ENCODE peak calls at places on chromosomes 2 and 18, in six cellular contexts. N, Q, T, A, D and G are unnamed samples.

GRCh38 chr2:1132328-1132964 is 181.8 kb downstream of the SNTG2 start:
- DNase-seq in N (no peak), Q (no peak), T (no peak), A (no peak), D (no peak), G (no peak)

GRCh38 chr18:38790303-38790702 is 1224.7 kb upstream of the CELF4 start:
- DNase-seq in N (no peak), Q (peak), T (peak), A (peak), D (no peak), G (no peak)

GRCh38 chr18:37705016-37705415 is 139.4 kb upstream of the CELF4 start:
- DNase-seq in N (no peak), Q (no peak), T (peak), A (no peak), D (no peak), G (no peak)

GRCh38 chr2:120722603-120723421 is 12.9 kb upstream of the GLI2 start:
- DNase-seq in N (no peak), Q (peak), T (peak), A (no peak), D (no peak), G (no peak)

GRCh38 chr2:43519711-43520221 is 76.1 kb downstream of the THADA start:
- DNase-seq in N (no peak), Q (peak), T (peak), A (peak), D (no peak), G (peak)

GRCh38 chr2:42902939-42903709 is 110.7 kb upstream of the HAAO start:
- DNase-seq in N (no peak), Q (no peak), T (no peak), A (no peak), D (no peak), G (no peak)

GRCh38 chr18:50113726-50114125 is 81.2 kb downstream of the MYO5B start:
- DNase-seq in N (no peak), Q (no peak), T (no peak), A (no peak), D (no peak), G (no peak)

GRCh38 chr2:192016265-192016664 is 169.4 kb upstream of the CAVIN2 start:
- DNase-seq in N (no peak), Q (no peak), T (no peak), A (no peak), D (no peak), G (no peak)

GRCh38 chr2:205139822-205140612 is 542.3 kb upstream of the NRP2 start:
- DNase-seq in N (peak), Q (no peak), T (peak), A (peak), D (peak), G (no peak)

GRCh38 chr2:86673011-86673410 is 47.1 kb upstream of the RMND5A start:
- DNase-seq in N (no peak), Q (no peak), T (no peak), A (no peak), D (no peak), G (no peak)

GRCh38 chr2:2846379-2847130 is 515.5 kb upstream of the MYT1L start:
- DNase-seq in N (no peak), Q (no peak), T (no peak), A (no peak), D (peak), G (no peak)

GRCh38 chr18:55007582-55007981 is 48.3 kb upstream of the CCDC68 start:
- DNase-seq in N (no peak), Q (no peak), T (no peak), A (no peak), D (no peak), G (no peak)

GRCh38 chr2:80054339-80054675 is 250.2 kb downstream of the LRRTM1 start:
- DNase-seq in N (no peak), Q (no peak), T (no peak), A (no peak), D (no peak), G (no peak)

GRCh38 chr2:15498554-15498953 is 62.6 kb downstream of the NBAS start:
- DNase-seq in N (no peak), Q (no peak), T (no peak), A (no peak), D (no peak), G (no peak)

GRCh38 chr2:133139847-133140533 is 428.3 kb downstream of the NCKAP5 start:
- DNase-seq in N (no peak), Q (no peak), T (peak), A (peak), D (no peak), G (no peak)

GRCh38 chr18:67199993-67200617 is 316.4 kb downstream of the DSEL start:
- DNase-seq in N (no peak), Q (peak), T (peak), A (peak), D (no peak), G (peak)

GRCh38 chr2:42040643-42041277 is 7.1 kb upstream of the PKDCC start:
- DNase-seq in N (no peak), Q (no peak), T (peak), A (peak), D (no peak), G (no peak)

GRCh38 chr2:239544846-239545465 is 144.1 kb upstream of the HDAC4 start:
- DNase-seq in N (no peak), Q (no peak), T (no peak), A (no peak), D (no peak), G (no peak)

GRCh38 chr2:197798187-197798586 is 6.2 kb upstream of the PLCL1 start:
- DNase-seq in N (no peak), Q (no peak), T (no peak), A (no peak), D (no peak), G (no peak)

GRCh38 chr2:197795277-197795676 is 9.1 kb upstream of the PLCL1 start:
- DNase-seq in N (no peak), Q (no peak), T (no peak), A (no peak), D (no peak), G (no peak)

GRCh38 chr2:197799072-197799471 is 5.3 kb upstream of the PLCL1 start:
- DNase-seq in N (no peak), Q (no peak), T (no peak), A (no peak), D (no peak), G (no peak)

DNA sequence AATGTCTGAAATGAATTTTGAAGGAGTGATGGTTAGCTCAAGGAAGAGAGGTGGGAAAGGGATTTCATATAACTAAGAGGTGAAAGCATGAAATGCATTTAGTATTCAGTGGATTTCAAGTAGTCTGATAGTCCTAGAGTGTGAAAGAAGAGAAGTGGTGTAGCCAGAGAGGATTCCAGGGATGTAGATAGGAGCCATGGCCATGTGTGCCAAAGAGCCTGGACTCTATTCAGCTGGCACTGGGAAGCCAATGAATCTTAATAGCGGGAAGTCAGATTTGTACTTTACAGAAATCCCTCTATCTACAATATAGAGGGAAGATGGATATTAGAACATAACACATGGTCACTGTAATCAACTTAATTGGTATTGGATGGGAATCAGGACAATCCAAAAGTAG is 8.3 kb upstream of the BOLL start:
- DNase-seq in N (no peak), Q (no peak), T (no peak), A (no peak), D (peak), G (no peak)
- H3K4me3 ChIP-seq in N (no peak), Q (no peak), T (no peak), A (no peak), D (no peak), G (no peak)

DNA sequence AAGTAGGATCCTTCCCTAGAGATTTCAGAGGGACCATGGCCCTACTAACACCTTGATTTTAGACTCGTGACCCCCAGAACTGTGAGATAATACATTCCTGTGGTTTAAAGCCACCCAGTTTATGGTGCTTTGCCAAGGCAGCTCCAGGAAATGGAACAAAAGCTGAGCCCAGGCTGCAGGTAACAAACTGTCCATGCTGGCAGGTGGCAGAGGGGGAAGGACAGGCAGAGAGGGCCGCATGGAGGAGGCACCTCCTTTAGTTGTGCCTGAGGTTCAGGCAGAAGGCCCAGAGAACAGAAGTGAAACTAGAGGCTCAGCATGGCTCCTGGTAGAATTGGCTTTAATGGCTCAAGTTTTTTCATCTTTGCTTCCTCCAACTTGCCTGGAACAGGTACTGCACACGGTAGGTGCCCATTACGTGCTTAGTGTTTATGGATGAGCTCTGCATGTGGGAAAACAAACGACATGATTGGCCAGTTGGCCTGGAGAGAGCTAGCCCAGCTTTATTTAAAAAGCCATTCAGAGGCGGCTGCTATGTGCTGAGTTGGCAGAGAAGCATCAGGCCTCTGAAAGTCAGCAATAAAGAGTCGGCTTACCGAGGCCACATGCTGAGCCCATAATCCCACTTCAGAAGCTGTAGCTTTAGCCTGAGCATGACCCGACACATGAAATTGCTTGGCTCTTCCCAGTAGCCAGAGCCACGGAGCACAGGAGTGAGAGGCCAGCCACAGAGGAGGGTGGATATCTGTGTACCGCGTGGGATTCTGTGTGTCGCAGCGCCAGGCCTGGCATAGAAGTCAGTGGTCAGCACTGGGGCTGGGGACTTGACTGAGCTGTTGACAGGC is 36.5 kb downstream of the HS1BP3 start:
- DNase-seq in N (no peak), Q (no peak), T (peak), A (peak), D (no peak), G (no peak)
- H3K27ac ChIP-seq in N (no peak), Q (peak), T (no peak), A (no peak), D (peak), G (no peak)

GRCh38 chr2:118044103-118044716 is 30.3 kb upstream of the CCDC93 start:
- DNase-seq in N (no peak), Q (no peak), T (no peak), A (no peak), D (no peak), G (no peak)

GRCh38 chr2:118044849-118045248 is 31.0 kb upstream of the CCDC93 start:
- DNase-seq in N (no peak), Q (no peak), T (no peak), A (no peak), D (no peak), G (no peak)

GRCh38 chr2:118047273-118047898 is 33.5 kb upstream of the CCDC93 start:
- DNase-seq in N (no peak), Q (peak), T (no peak), A (no peak), D (no peak), G (no peak)

GRCh38 chr2:118048396-118048795 is 34.5 kb upstream of the CCDC93 start:
- DNase-seq in N (no peak), Q (no peak), T (no peak), A (no peak), D (no peak), G (no peak)

GRCh38 chr2:118046628-118047210 is 32.8 kb upstream of the CCDC93 start:
- DNase-seq in N (no peak), Q (peak), T (peak), A (peak), D (no peak), G (no peak)
- H3K4me3 ChIP-seq in N (no peak), Q (no peak), T (no peak), A (no peak), D (no peak), G (no peak)

DNA sequence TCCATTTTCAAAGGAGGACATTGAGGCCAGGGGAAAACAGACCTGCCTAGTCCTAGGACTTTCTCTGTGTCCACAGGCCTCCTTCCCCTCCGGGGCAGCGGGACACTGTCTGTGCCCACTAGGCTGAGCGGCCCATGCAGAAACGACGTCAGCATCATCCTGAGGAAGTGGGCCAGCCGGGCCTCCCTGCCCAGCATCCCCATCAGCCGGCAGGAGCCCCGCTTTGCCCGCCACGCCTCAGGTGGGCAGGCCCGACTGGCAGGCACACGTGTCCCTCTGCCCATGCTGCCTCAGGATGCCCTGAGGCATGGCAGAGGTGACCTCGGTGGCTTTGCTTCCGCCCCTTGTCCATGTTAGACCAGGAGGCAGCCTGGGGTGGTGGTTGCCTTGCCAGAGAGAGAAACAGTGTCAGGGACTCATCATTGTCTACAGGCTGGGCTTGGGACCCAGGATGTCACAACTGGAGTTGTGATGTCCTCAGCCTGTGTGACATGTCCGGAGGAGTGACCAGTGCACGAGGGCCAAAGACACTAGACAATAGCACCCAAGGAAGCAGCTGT is 36.7 kb downstream of the TOGARAM2 start:
- DNase-seq in N (no peak), Q (no peak), T (no peak), A (no peak), D (no peak), G (no peak)
- H3K27ac ChIP-seq in N (no peak), Q (no peak), T (no peak), A (no peak), D (peak), G (no peak)

DNA sequence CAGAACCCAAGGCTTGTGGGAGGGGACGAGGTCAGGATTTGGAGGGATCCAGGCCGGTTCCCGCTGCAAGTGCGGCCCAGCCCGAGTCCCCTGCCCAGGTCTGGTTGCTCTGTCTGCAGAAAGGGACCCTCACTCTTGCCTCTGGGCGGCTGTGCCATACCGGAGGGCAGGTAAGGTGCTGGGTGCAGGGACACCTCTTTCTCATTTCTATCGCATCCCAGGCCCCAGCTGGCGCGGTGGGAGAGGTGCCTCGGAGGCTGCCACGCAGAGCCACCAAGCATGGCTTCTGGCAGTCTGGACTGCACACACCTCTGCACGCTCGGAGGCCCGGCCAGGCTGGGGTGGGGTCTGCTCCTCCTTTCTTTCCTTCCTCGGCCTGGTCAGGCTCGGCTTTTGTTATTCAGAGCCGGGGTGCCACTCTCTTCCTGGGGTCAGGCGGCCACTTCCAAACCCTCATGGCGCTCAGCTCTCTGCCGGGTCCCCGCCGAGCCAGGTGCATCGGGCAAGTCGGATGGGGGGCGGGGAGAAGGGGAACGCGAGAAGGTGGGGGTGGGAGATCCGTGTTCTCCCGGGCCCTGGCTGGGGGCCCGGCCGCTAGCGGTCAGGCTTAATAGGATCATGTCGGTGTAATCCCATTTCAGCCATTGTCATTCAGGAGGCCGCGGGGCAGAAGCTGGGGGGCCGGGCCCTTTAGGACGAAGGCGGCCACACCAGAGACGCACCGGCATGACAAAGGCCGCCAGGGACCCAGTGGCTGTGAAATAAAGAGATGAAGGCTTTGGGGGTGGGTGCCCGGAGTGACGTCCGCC is 9.0 kb downstream of the GBX2 start:
- DNase-seq in N (no peak), Q (no peak), T (peak), A (peak), D (no peak), G (no peak)
- H3K4me3 ChIP-seq in N (no peak), Q (no peak), T (peak), A (peak), D (no peak), G (no peak)